ENCODE peak calls at places on chromosomes 5 and 9, in four cellular contexts. B is fibroblast of gingiva, L is GM10248, J is PC-3. U is an unnamed sample.
A peak's percentile ranks its signal among the peaks of the same experiment; 100 is the strongest.

GRCh38 chr9:4750021-4750673 is 9.1 kb upstream of the AK3 start:
- DNase-seq in J (peak; percentile 75), B (peak; percentile 31), L (peak; percentile 36), U (no peak)

GRCh38 chr9:419571-420156 is 205.0 kb downstream of the DOCK8 start:
- DNase-seq in L (no peak), J (peak; percentile 69), B (peak; percentile 83), U (no peak)

GRCh38 chr9:5596173-5596572 is 32.7 kb upstream of the RIC1 start:
- DNase-seq in J (no peak), B (no peak), L (no peak), U (no peak)

GRCh38 chr5:124402144-124402581 is 344.3 kb downstream of the ZNF608 start:
- DNase-seq in J (peak; percentile 37), B (peak; percentile 96), L (no peak), U (no peak)

GRCh38 chr5:79878721-79879336 is 112.2 kb downstream of the MTX3 start:
- DNase-seq in L (peak; percentile 36), B (no peak), J (peak; percentile 31), U (no peak)

GRCh38 chr9:98391406-98391805 is 136.0 kb upstream of the TBC1D2 start:
- DNase-seq in L (no peak), B (no peak), J (no peak), U (no peak)

GRCh38 chr9:113536483-113537226 is 73.1 kb downstream of the RGS3 start:
- DNase-seq in B (no peak), L (no peak), J (no peak), U (no peak)

GRCh38 chr5:98605010-98605425 is 168.4 kb upstream of the RGMB start:
- DNase-seq in J (no peak), L (no peak), B (no peak), U (no peak)

GRCh38 chr9:27701664-27702063 is 128.4 kb upstream of the C9orf72 start:
- DNase-seq in B (no peak), L (no peak), J (peak; percentile 51), U (no peak)

GRCh38 chr9:20553750-20554149 is 68.5 kb downstream of the MLLT3 start:
- DNase-seq in J (no peak), L (no peak), B (no peak), U (no peak)

GRCh38 chr5:107808671-107809137 is 138.0 kb upstream of the EFNA5 start:
- DNase-seq in B (no peak), J (no peak), L (no peak), U (no peak)

GRCh38 chr5:80957031-80957761 is 3.0 kb upstream of the RASGRF2 start:
- DNase-seq in B (no peak), L (no peak), J (peak; percentile 49), U (no peak)

GRCh38 chr9:6672118-6672517 is 26.6 kb upstream of the GLDC start:
- DNase-seq in B (no peak), L (no peak), J (no peak), U (no peak)

GRCh38 chr5:11684607-11685006 is 219.6 kb downstream of the CTNND2 start:
- DNase-seq in J (no peak), B (no peak), L (no peak), U (no peak)

GRCh38 chr5:124599048-124599973 is 147.1 kb downstream of the ZNF608 start:
- DNase-seq in B (peak; percentile 56), L (no peak), J (peak; percentile 48), U (no peak)

GRCh38 chr5:176762489-176762888 is 47.9 kb upstream of the UNC5A start:
- DNase-seq in L (no peak), B (no peak), J (peak; percentile 84), U (no peak)

GRCh38 chr9:27303219-27303618 is 6.3 kb upstream of the EQTN start:
- DNase-seq in B (no peak), L (no peak), J (peak; percentile 30), U (no peak)

GRCh38 chr9:3401556-3401955 is 124.2 kb downstream of the RFX3 start:
- DNase-seq in B (no peak), L (no peak), J (no peak), U (no peak)

GRCh38 chr9:15250013-15250412 is 57.0 kb downstream of the TTC39B start:
- DNase-seq in B (no peak), L (no peak), J (no peak), U (no peak)

GRCh38 chr9:77495834-77496671 is 152.1 kb downstream of the GNA14 start:
- DNase-seq in L (no peak), B (peak; percentile 94), J (peak; percentile 79), U (no peak)

GRCh38 chr5:61625682-61626620 is 293.9 kb downstream of the ZSWIM6 start:
- DNase-seq in J (no peak), B (peak; percentile 41), L (peak; percentile 33), U (no peak)

GRCh38 chr5:53479656-53480473 is 564 bp upstream of the FST start:
- DNase-seq in J (peak; percentile 77), B (peak; percentile 58), L (peak; percentile 40), U (no peak)

GRCh38 chr9:95462419-95463121 is 54.2 kb downstream of the PTCH1 start:
- DNase-seq in B (peak; percentile 81), L (peak; percentile 91), J (no peak), U (peak; percentile 89)

GRCh38 chr9:100269656-100270055 is 83.1 kb downstream of the TEX10 start:
- DNase-seq in J (no peak), L (no peak), B (no peak), U (no peak)

GRCh38 chr9:8917978-8918739 is 1118.6 kb upstream of the DMAC1 start:
- DNase-seq in J (no peak), B (no peak), L (no peak), U (no peak)

GRCh38 chr5:141330299-141331080 is at the start of gene PCDHGA1:
- DNase-seq in B (peak; percentile 49), J (peak; percentile 26), L (peak; percentile 45), U (no peak)

GRCh38 chr9:123960965-123961364 is 31.0 kb upstream of the DENND1A start:
- DNase-seq in J (no peak), B (no peak), L (no peak), U (no peak)

GRCh38 chr5:145701404-145701803 is 133.7 kb downstream of the PRELID2 start:
- DNase-seq in B (no peak), J (peak; percentile 6), L (no peak), U (no peak)

GRCh38 chr5:56659991-56660390 is 155.4 kb upstream of the MAP3K1 start:
- DNase-seq in B (no peak), J (no peak), L (no peak), U (no peak)

GRCh38 chr5:56279979-56280378 is 46.8 kb upstream of the ANKRD55 start:
- DNase-seq in J (peak; percentile 85), L (no peak), B (peak; percentile 79), U (no peak)

GRCh38 chr5:145943674-145944121 is 7.3 kb downstream of the SH3RF2 start:
- DNase-seq in B (no peak), L (no peak), J (peak; percentile 69), U (no peak)

GRCh38 chr9:90449213-90449925 is 193.3 kb downstream of the DIRAS2 start:
- DNase-seq in B (no peak), L (no peak), J (no peak), U (no peak)